ENCODE peak calls at places on chromosomes 3 and 15, in six cellular contexts. O, G, Y, C, N and E are unnamed samples.

GRCh38 chr3:14256561-14257342 is 78.1 kb downstream of the LSM3 start:
- DNase-seq in O (no peak), G (no peak), Y (no peak), C (no peak), N (no peak), E (no peak)

GRCh38 chr3:142647856-142648255 is 51.7 kb downstream of the PLS1 start:
- DNase-seq in O (no peak), G (no peak), Y (peak; percentile 67), C (no peak), N (no peak), E (peak; percentile 74)

GRCh38 chr3:140216249-140216648 is 281.3 kb downstream of the CLSTN2 start:
- DNase-seq in O (no peak), G (no peak), Y (no peak), C (no peak), N (peak; percentile 55), E (no peak)

GRCh38 chr3:184261270-184262165 is at the start of gene CAMK2N2:
- DNase-seq in O (no peak), G (peak; percentile 98), Y (peak; percentile 34), C (peak; percentile 62), N (peak; percentile 93), E (no peak)

GRCh38 chr3:118938183-118938961 is 96.3 kb downstream of the IGSF11 start:
- DNase-seq in O (no peak), G (no peak), Y (peak; percentile 8), C (no peak), N (no peak), E (peak; percentile 50)

GRCh38 chr3:56314842-56315241 is 153.4 kb downstream of the ERC2 start:
- DNase-seq in O (no peak), G (no peak), Y (peak; percentile 87), C (peak; percentile 26), N (no peak), E (peak; percentile 40)

GRCh38 chr3:171971919-171972526 is 67.4 kb upstream of the FNDC3B start:
- DNase-seq in O (no peak), G (no peak), Y (peak; percentile 46), C (no peak), N (no peak), E (no peak)

GRCh38 chr3:167776144-167776685 is 40.7 kb downstream of the SERPINI1 start:
- DNase-seq in O (no peak), G (no peak), Y (peak; percentile 47), C (no peak), N (no peak), E (no peak)

GRCh38 chr3:141307351-141308059 is 60.8 kb upstream of the ZBTB38 start:
- DNase-seq in O (no peak), G (no peak), Y (no peak), C (no peak), N (no peak), E (no peak)

GRCh38 chr3:121885386-121885785 is 8.8 kb upstream of the SLC15A2 start:
- DNase-seq in O (no peak), G (no peak), Y (peak; percentile 34), C (no peak), N (no peak), E (no peak)

GRCh38 chr15:42226648-42227047 is 18.5 kb upstream of the VPS39 start:
- DNase-seq in O (no peak), G (no peak), Y (no peak), C (no peak), N (no peak), E (no peak)

GRCh38 chr3:10470120-10470665 is 35.2 kb downstream of the ATP2B2 start:
- DNase-seq in O (no peak), G (no peak), Y (no peak), C (no peak), N (no peak), E (no peak)

GRCh38 chr3:195896361-195897080 is 11.8 kb downstream of the TNK2 start:
- DNase-seq in O (peak; percentile 37), G (peak; percentile 59), Y (peak; percentile 79), C (peak; percentile 81), N (peak; percentile 44), E (no peak)

GRCh38 chr15:42273900-42274692 is 863 bp upstream of the TMEM87A start:
- DNase-seq in O (peak; percentile 73), G (peak; percentile 34), Y (peak; percentile 76), C (peak; percentile 18), N (peak; percentile 44), E (peak; percentile 92)

GRCh38 chr3:17157713-17158112 is 273.0 kb downstream of the PLCL2 start:
- DNase-seq in O (no peak), G (no peak), Y (no peak), C (peak; percentile 71), N (no peak), E (no peak)

GRCh38 chr3:49647741-49648140 is 26.4 kb upstream of the APEH start:
- DNase-seq in O (no peak), G (no peak), Y (no peak), C (peak; percentile 77), N (no peak), E (no peak)
- TF ChIP-seq CTCF in O (no peak), G (no peak), Y (no peak), C (no peak), N (no peak), E (no peak)

DNA sequence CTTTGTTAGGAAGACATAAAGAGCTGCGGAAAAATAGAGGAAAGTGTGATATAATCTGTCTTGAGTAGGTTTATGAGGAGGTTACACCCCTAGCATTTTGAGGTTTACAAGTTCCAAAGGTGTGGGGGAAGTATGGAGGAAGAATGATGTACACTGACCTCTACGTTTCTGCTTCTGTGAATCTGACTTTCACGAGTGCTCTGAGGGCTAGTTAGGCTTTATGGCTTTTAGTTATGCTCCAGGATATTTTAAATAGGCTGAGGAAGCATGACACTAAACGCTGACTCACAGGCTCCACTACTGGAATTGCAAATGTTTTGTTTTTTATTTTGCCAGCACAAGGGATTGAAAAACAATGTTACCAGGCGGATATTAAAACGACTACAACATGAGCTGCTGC is 46.4 kb upstream of the UTS2B start:
- DNase-seq in O (no peak), G (no peak), Y (peak; percentile 67), C (no peak), N (no peak), E (peak; percentile 57)
- H3K4me1 ChIP-seq in O (no peaks in the 10 kb centered on the region), G (peaks cover 22% of the 10 kb centered on the region), Y (peaks cover 16% of the 10 kb centered on the region), C (peaks cover 12% of the 10 kb centered on the region), N (peaks cover 2% of the 10 kb centered on the region), E (peaks cover 15% of the 10 kb centered on the region)

GRCh38 chr15:25795712-25796111 is 67.4 kb downstream of the ATP10A start:
- DNase-seq in O (no peak), G (no peak), Y (no peak), C (no peak), N (no peak), E (no peak)

GRCh38 chr15:25797035-25797434 is 66.1 kb downstream of the ATP10A start:
- DNase-seq in O (no peak), G (no peak), Y (no peak), C (no peak), N (no peak), E (no peak)

GRCh38 chr15:25796395-25796794 is 66.7 kb downstream of the ATP10A start:
- DNase-seq in O (no peak), G (no peak), Y (no peak), C (no peak), N (no peak), E (no peak)

GRCh38 chr15:25798207-25798931 is 64.8 kb downstream of the ATP10A start:
- DNase-seq in O (no peak), G (peak; percentile 88), Y (peak; percentile 56), C (no peak), N (no peak), E (no peak)

DNA sequence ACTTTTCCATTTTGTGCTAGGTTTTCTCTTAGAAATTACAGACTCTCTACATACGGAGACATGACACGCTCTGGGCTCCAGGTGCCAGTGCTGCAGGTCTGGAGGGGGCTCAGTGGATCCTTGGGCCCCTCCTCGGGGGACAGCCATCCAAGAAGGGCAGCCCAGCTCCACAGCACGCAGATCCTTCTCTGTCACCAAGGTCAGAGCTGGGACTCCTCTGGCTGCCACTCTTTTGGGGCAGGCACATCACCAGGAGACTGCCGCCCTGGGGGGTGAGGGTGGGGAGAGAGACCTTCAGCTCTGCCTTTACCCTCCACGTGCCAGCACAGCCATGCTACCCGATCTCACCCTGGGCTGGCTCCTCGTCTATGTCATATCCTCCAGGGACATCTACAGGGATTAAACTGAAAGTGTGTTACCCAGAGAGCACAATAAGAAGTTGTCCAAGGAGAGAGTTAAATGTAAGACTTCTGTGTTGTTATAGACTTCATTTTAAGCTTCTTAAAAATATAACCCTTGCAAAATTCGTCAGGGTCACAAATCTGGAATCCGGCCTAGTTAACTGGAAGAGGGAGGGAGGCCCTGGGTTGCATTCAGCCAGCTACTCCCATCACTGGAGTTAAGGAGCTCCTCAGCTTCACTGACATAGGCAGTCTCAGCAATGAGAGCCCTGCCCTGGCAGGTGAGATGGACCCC is 65.5 kb downstream of the ATP10A start:
- DNase-seq in O (no peak), G (peak; percentile 41), Y (no peak), C (no peak), N (no peak), E (no peak)
- H3K27ac ChIP-seq in O (peak overlapping the region; percentile 89), G (no peak overlapping the region), Y (no peak overlapping the region), C (no peak overlapping the region), N (no peak overlapping the region), E (no peak overlapping the region)

GRCh38 chr15:65394936-65395335 is 17.1 kb upstream of the IGDCC3 start:
- DNase-seq in O (no peak), G (no peak), Y (no peak), C (no peak), N (no peak), E (no peak)

GRCh38 chr15:65396965-65397317 is 19.1 kb upstream of the IGDCC3 start:
- DNase-seq in O (no peak), G (no peak), Y (no peak), C (no peak), N (no peak), E (no peak)

GRCh38 chr15:65396283-65396964 is 18.6 kb upstream of the IGDCC3 start:
- DNase-seq in O (no peak), G (peak; percentile 60), Y (no peak), C (no peak), N (no peak), E (no peak)

GRCh38 chr15:65394280-65394789 is 16.5 kb upstream of the IGDCC3 start:
- DNase-seq in O (no peak), G (no peak), Y (no peak), C (no peak), N (no peak), E (no peak)

DNA sequence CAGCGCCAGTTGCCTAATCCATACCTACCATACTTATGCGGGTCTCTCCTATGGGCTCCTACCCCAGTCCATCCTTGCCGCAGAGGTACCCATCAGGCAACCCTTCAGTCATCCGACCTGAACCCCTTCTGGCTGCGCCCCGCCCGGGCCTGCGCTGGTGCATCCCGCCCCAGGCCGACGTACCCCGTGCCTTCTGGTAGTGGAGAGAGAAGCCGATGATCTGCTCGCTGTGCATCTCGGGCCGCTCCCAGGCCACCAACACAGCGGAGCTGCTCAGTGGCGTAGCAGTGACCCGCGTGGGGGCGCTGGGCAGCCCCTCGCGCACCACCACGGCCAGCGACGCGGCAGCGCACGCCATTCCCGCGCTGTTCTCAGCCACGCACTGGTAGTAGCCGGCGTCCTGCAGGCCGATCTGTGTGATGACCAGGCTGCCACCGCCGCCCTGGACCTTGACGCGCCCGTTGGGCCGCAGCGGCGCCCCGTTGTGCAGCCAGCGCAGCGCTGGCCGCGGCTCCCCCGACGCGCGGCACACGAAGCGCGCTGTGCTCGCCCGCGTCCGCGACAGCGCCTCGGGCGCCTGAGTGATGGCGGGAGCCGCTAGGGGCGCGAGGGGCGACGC is 17.9 kb upstream of the IGDCC3 start:
- DNase-seq in O (no peak), G (peak; percentile 80), Y (no peak), C (no peak), N (no peak), E (no peak)
- TF ChIP-seq CTCF in O (no peak), G (peak; percentile 9), Y (no peak), C (no peak), N (no peak), E (no peak)

GRCh38 chr3:71413572-71413971 is 170.0 kb downstream of the FOXP1 start:
- DNase-seq in O (no peak), G (no peak), Y (no peak), C (no peak), N (no peak), E (no peak)
- H3K4me1 ChIP-seq in O (no peaks in the 10 kb centered on the region), G (no peaks in the 10 kb centered on the region), Y (peaks cover 10% of the 10 kb centered on the region), C (peaks cover 20% of the 10 kb centered on the region), N (peaks cover 6% of the 10 kb centered on the region), E (peaks cover 20% of the 10 kb centered on the region)